ENCODE peak calls at places on chromosomes 5 and 9, in four cellular contexts. One of them, this sample, is unnamed.

GRCh38 chr5:151699071-151699901 is 12.6 kb upstream of the SPARC start:
- DNase-seq in T-helper 9 cell: no peak
- DNase-seq in NCI-H1092: no peak
- DNase-seq in amniotic stem cell: peak
- DNase-seq in this sample: no peak

GRCh38 chr5:11780641-11781345 is 123.5 kb downstream of the CTNND2 start:
- DNase-seq in T-helper 9 cell: no peak
- DNase-seq in NCI-H1092: no peak
- DNase-seq in amniotic stem cell: no peak
- DNase-seq in this sample: no peak

GRCh38 chr9:134642385-134643181 is 980 bp downstream of the COL5A1 start:
- DNase-seq in T-helper 9 cell: no peak
- DNase-seq in NCI-H1092: no peak
- DNase-seq in amniotic stem cell: peak
- DNase-seq in this sample: no peak

GRCh38 chr5:81213070-81213469 is 20.1 kb upstream of the CKMT2 start:
- DNase-seq in T-helper 9 cell: no peak
- DNase-seq in NCI-H1092: no peak
- DNase-seq in amniotic stem cell: no peak
- DNase-seq in this sample: no peak

GRCh38 chr9:99023831-99024230 is 80.1 kb downstream of the COL15A1 start:
- DNase-seq in T-helper 9 cell: no peak
- DNase-seq in NCI-H1092: peak
- DNase-seq in amniotic stem cell: no peak
- DNase-seq in this sample: no peak

GRCh38 chr9:93223241-93224180 is 39.6 kb downstream of the WNK2 start:
- DNase-seq in T-helper 9 cell: no peak
- DNase-seq in NCI-H1092: peak
- DNase-seq in amniotic stem cell: peak
- DNase-seq in this sample: no peak

GRCh38 chr5:159913048-159913447 is 3.2 kb upstream of the ADRA1B start:
- DNase-seq in T-helper 9 cell: no peak
- DNase-seq in NCI-H1092: no peak
- DNase-seq in amniotic stem cell: peak
- DNase-seq in this sample: no peak

GRCh38 chr9:77455312-77455927 is 192.7 kb downstream of the GNA14 start:
- DNase-seq in T-helper 9 cell: peak
- DNase-seq in NCI-H1092: peak
- DNase-seq in amniotic stem cell: no peak
- DNase-seq in this sample: peak

GRCh38 chr5:148986636-148987035 is 76.2 kb downstream of the SH3TC2 start:
- DNase-seq in T-helper 9 cell: no peak
- DNase-seq in NCI-H1092: no peak
- DNase-seq in amniotic stem cell: no peak
- DNase-seq in this sample: no peak

GRCh38 chr5:17000296-17000939 is 64.3 kb upstream of the MYO10 start:
- DNase-seq in T-helper 9 cell: no peak
- DNase-seq in NCI-H1092: no peak
- DNase-seq in amniotic stem cell: peak
- DNase-seq in this sample: no peak

GRCh38 chr9:94084314-94084713 is at the start of gene PTPDC1:
- DNase-seq in T-helper 9 cell: no peak
- DNase-seq in NCI-H1092: no peak
- DNase-seq in amniotic stem cell: peak
- DNase-seq in this sample: no peak

GRCh38 chr5:60463179-60463868 is 236.6 kb downstream of the DEPDC1B start:
- DNase-seq in T-helper 9 cell: no peak
- DNase-seq in NCI-H1092: no peak
- DNase-seq in amniotic stem cell: no peak
- DNase-seq in this sample: no peak

GRCh38 chr9:17936365-17936764 is 357.5 kb downstream of the SH3GL2 start:
- DNase-seq in T-helper 9 cell: no peak
- DNase-seq in NCI-H1092: no peak
- DNase-seq in amniotic stem cell: no peak
- DNase-seq in this sample: no peak

GRCh38 chr9:21970800-21971620 is 23.2 kb downstream of the CDKN2A start:
- DNase-seq in T-helper 9 cell: no peak
- DNase-seq in NCI-H1092: no peak
- DNase-seq in amniotic stem cell: no peak
- DNase-seq in this sample: no peak

GRCh38 chr9:103804077-103804735 is 289.9 kb upstream of the SMC2 start:
- DNase-seq in T-helper 9 cell: no peak
- DNase-seq in NCI-H1092: no peak
- DNase-seq in amniotic stem cell: no peak
- DNase-seq in this sample: no peak

GRCh38 chr5:143673676-143674468 is 138.1 kb upstream of the HMHB1 start:
- DNase-seq in T-helper 9 cell: no peak
- DNase-seq in NCI-H1092: no peak
- DNase-seq in amniotic stem cell: no peak
- DNase-seq in this sample: no peak

GRCh38 chr5:16669776-16670175 is 53.0 kb upstream of the RETREG1 start:
- DNase-seq in T-helper 9 cell: no peak
- DNase-seq in NCI-H1092: no peak
- DNase-seq in amniotic stem cell: peak
- DNase-seq in this sample: no peak

This sample was measured in CD4-positive, alpha-beta T cell.